ENCODE peak calls at places on chromosomes 13 and 19, in six cellular contexts. S is mesendoderm, W is IMR-90, M is H9, Z is H1, E is neuronal stem cell. J is an unnamed sample.

GRCh38 chr19:42003506-42004294 is 9.7 kb upstream of the ATP1A3 start:
- DNase-seq in S (no peak), W (no peak), M (no peak), Z (no peak), E (no peak), J (no peak)

GRCh38 chr13:80556291-80556690 is 215.4 kb upstream of the SPRY2 start:
- DNase-seq in S (no peak), W (no peak), M (no peak), Z (no peak), E (no peak), J (no peak)

GRCh38 chr19:46978470-46978869 is 41.2 kb upstream of the NPAS1 start:
- DNase-seq in S (no peak), W (no peak), M (no peak), Z (no peak), E (no peak), J (no peak)

GRCh38 chr13:51370116-51370515 is 30.6 kb downstream of the SERPINE3 start:
- DNase-seq in S (no peak), W (peak), M (no peak), Z (no peak), E (no peak), J (peak)

GRCh38 chr19:41027273-41027967 is 36.3 kb downstream of the CYP2B6 start:
- DNase-seq in S (no peak), W (no peak), M (no peak), Z (no peak), E (no peak), J (no peak)

GRCh38 chr19:49672131-49672919 is 4.7 kb upstream of the PRMT1 start:
- DNase-seq in S (peak), W (peak), M (peak), Z (peak), E (no peak), J (peak)

GRCh38 chr13:77429320-77430142 is 102.6 kb upstream of the MYCBP2 start:
- DNase-seq in S (no peak), W (no peak), M (no peak), Z (no peak), E (no peak), J (no peak)

GRCh38 chr19:22735911-22736645 is 47.9 kb downstream of the ZNF99 start:
- DNase-seq in S (no peak), W (no peak), M (no peak), Z (no peak), E (no peak), J (no peak)

GRCh38 chr13:35210234-35210633 is 266.3 kb downstream of the MAB21L1 start:
- DNase-seq in S (no peak), W (no peak), M (no peak), Z (no peak), E (no peak), J (no peak)

GRCh38 chr13:41917641-41918040 is 43.3 kb downstream of the VWA8 start:
- DNase-seq in S (no peak), W (peak), M (no peak), Z (no peak), E (no peak), J (no peak)

GRCh38 chr19:45558399-45558878 is 26.2 kb downstream of the OPA3 start:
- DNase-seq in S (peak), W (peak), M (peak), Z (peak), E (peak), J (peak)

GRCh38 chr19:16394111-16394510 is 69.5 kb downstream of the KLF2 start:
- DNase-seq in S (no peak), W (no peak), M (no peak), Z (no peak), E (no peak), J (no peak)

GRCh38 chr19:33467851-33468250 is 53.7 kb downstream of the PEPD start:
- DNase-seq in S (no peak), W (no peak), M (peak), Z (no peak), E (no peak), J (no peak)

GRCh38 chr13:48741377-48741776 is 87.6 kb downstream of the CYSLTR2 start:
- DNase-seq in S (no peak), W (peak), M (no peak), Z (no peak), E (no peak), J (no peak)

GRCh38 chr19:38162094-38162493 is 61.9 kb downstream of the DPF1 start:
- DNase-seq in S (no peak), W (no peak), M (no peak), Z (no peak), E (no peak), J (no peak)

GRCh38 chr13:111215081-111216047 is 100.3 kb downstream of the ARHGEF7 start:
- DNase-seq in S (peak), W (no peak), M (no peak), Z (no peak), E (no peak), J (no peak)

GRCh38 chr19:43634877-43635560 is 4.6 kb downstream of the CADM4 start:
- DNase-seq in S (peak), W (no peak), M (peak), Z (peak), E (peak), J (no peak)

GRCh38 chr19:16600824-16601223 is 27.2 kb downstream of the MED26 start:
- DNase-seq in S (no peak), W (no peak), M (no peak), Z (no peak), E (no peak), J (no peak)

GRCh38 chr19:48554385-48555091 is 2.6 kb downstream of the SULT2B1 start:
- DNase-seq in S (peak), W (no peak), M (peak), Z (peak), E (peak), J (peak)

GRCh38 chr13:113291997-113292862 is 4.8 kb upstream of the LAMP1 start:
- DNase-seq in S (no peak), W (peak), M (peak), Z (peak), E (no peak), J (no peak)

GRCh38 chr13:35526577-35526976 is 50.1 kb upstream of the MAB21L1 start:
- DNase-seq in S (no peak), W (no peak), M (no peak), Z (no peak), E (no peak), J (no peak)

GRCh38 chr13:106521101-106521799 is 14.2 kb downstream of the EFNB2 start:
- DNase-seq in S (no peak), W (no peak), M (no peak), Z (no peak), E (no peak), J (no peak)

GRCh38 chr19:51514866-51515481 is 13.4 kb upstream of the SIGLEC12 start:
- DNase-seq in S (peak), W (peak), M (no peak), Z (no peak), E (peak), J (peak)

GRCh38 chr13:99610702-99611289 is 109.5 kb downstream of the TM9SF2 start:
- DNase-seq in S (peak), W (no peak), M (peak), Z (no peak), E (no peak), J (peak)

GRCh38 chr13:20418953-20419352 is 106.7 kb downstream of the CRYL1 start:
- DNase-seq in S (no peak), W (no peak), M (no peak), Z (no peak), E (no peak), J (no peak)

GRCh38 chr13:23871616-23872220 is 17.5 kb downstream of the MIPEP start:
- DNase-seq in S (peak), W (peak), M (no peak), Z (no peak), E (no peak), J (no peak)

GRCh38 chr19:31885280-31885853 is 460.0 kb upstream of the ZNF507 start:
- DNase-seq in S (no peak), W (no peak), M (no peak), Z (no peak), E (no peak), J (no peak)

GRCh38 chr13:41813426-41813825 is 147.5 kb downstream of the VWA8 start:
- DNase-seq in S (no peak), W (peak), M (no peak), Z (no peak), E (no peak), J (peak)

GRCh38 chr13:67792151-67792665 is 562.1 kb upstream of the PCDH9 start:
- DNase-seq in S (peak), W (no peak), M (no peak), Z (no peak), E (no peak), J (no peak)

GRCh38 chr19:16386619-16387240 is 62.1 kb downstream of the KLF2 start:
- DNase-seq in S (peak), W (peak), M (peak), Z (no peak), E (peak), J (no peak)

GRCh38 chr13:107864543-107865460 is 350.5 kb downstream of the LIG4 start:
- DNase-seq in S (peak), W (peak), M (no peak), Z (no peak), E (peak), J (peak)

GRCh38 chr19:56837892-56838679 is 2.4 kb downstream of the PEG3 start:
- DNase-seq in S (peak), W (no peak), M (no peak), Z (no peak), E (peak), J (peak)

GRCh38 chr19:13652810-13653590 is 111.3 kb upstream of the MRI1 start:
- DNase-seq in S (no peak), W (no peak), M (peak), Z (no peak), E (no peak), J (no peak)

GRCh38 chr13:36736119-36736726 is 62.4 kb downstream of the SERTM1 start:
- DNase-seq in S (peak), W (peak), M (no peak), Z (no peak), E (peak), J (peak)

GRCh38 chr19:19240476-19240875 is 28.7 kb downstream of the NCAN start:
- DNase-seq in S (no peak), W (no peak), M (no peak), Z (no peak), E (no peak), J (no peak)

GRCh38 chr13:51906581-51906980 is 44.8 kb downstream of the CCDC70 start:
- DNase-seq in S (no peak), W (no peak), M (peak), Z (no peak), E (no peak), J (no peak)

GRCh38 chr19:17281391-17282304 is at the start of gene ANKLE1:
- DNase-seq in S (no peak), W (no peak), M (peak), Z (peak), E (no peak), J (no peak)

GRCh38 chr13:87827479-87827878 is 156.3 kb downstream of the SLITRK5 start:
- DNase-seq in S (no peak), W (no peak), M (no peak), Z (no peak), E (no peak), J (no peak)

GRCh38 chr19:20167020-20167644 is at the start of gene ZNF486:
- DNase-seq in S (peak), W (peak), M (peak), Z (peak), E (peak), J (peak)

GRCh38 chr13:32857077-32857476 is 159.1 kb upstream of the KL start:
- DNase-seq in S (no peak), W (no peak), M (no peak), Z (no peak), E (no peak), J (no peak)

GRCh38 chr13:44497801-44498200 is 78.3 kb downstream of the TSC22D1 start:
- DNase-seq in S (no peak), W (no peak), M (no peak), Z (no peak), E (no peak), J (no peak)
- H2BK120ac ChIP-seq in S (no peak), W (no peak), M (no peak), Z (no peak), E (no peak), J (no peak)

GRCh38 chr19:39479916-39480315 is 722 bp upstream of the TIMM50 start:
- DNase-seq in S (no peak), W (no peak), M (no peak), Z (no peak), E (no peak), J (peak)

GRCh38 chr19:39483141-39483540 is 2.5 kb downstream of the TIMM50 start:
- DNase-seq in S (no peak), W (no peak), M (no peak), Z (no peak), E (no peak), J (no peak)

GRCh38 chr19:39481229-39481545 is 549 bp downstream of the TIMM50 start:
- DNase-seq in S (no peak), W (no peak), M (no peak), Z (no peak), E (no peak), J (no peak)

GRCh38 chr19:39481676-39482075 is 1.0 kb downstream of the TIMM50 start:
- DNase-seq in S (no peak), W (no peak), M (no peak), Z (no peak), E (no peak), J (no peak)

GRCh38 chr19:39480337-39481228 is at the start of gene TIMM50:
- DNase-seq in S (peak), W (peak), M (peak), Z (peak), E (peak), J (peak)
- H2BK120ac ChIP-seq in S (no peak), W (peak), M (no peak), Z (no peak), E (no peak), J (peak)

DNA sequence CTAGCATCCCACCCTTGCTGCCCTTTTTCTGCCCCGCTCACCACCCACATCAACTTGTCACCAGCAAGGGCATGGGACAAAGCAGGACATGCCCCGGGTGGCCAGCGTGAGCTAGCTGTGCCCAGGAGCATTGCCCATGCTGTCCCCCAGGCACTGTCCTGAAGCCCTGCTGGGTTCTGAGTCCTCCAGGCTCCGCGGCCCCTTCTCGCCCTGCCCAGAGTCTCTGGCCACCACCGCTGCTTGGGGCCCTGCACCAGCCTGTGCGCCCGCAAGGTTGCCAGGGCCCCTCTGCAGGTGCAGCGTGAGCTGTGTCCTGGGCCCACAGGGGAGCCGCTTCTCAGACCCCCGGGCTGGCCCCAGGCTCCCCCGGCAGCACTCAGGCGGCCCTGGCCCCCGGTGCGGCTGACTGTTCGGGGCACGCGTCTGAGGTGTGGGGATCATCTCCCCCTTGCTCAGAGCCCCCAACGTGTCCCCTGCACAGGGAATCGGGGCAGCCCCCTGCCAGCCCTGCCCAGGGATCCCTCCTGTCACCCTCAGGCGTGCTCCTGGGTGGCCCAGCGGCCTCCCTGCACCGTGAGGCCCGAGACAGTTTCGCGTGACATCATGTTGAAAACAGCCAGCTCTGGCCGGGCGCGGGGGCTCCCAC is 4.1 kb downstream of the CSNK1G2 start:
- DNase-seq in S (no peak), W (no peak), M (no peak), Z (no peak), E (no peak), J (no peak)
- H2BK120ac ChIP-seq in S (no peak), W (no peak), M (no peak), Z (no peak), E (no peak), J (no peak)

GRCh38 chr19:54606891-54607781 is 13.7 kb downstream of the LILRA1 start:
- DNase-seq in S (no peak), W (no peak), M (no peak), Z (no peak), E (no peak), J (peak)
- H2BK120ac ChIP-seq in S (no peak), W (no peak), M (no peak), Z (no peak), E (no peak), J (no peak)

GRCh38 chr13:55087085-55087484 is 2053.6 kb upstream of the PRR20A start:
- DNase-seq in S (peak), W (no peak), M (peak), Z (peak), E (no peak), J (no peak)
- H2BK120ac ChIP-seq in S (no peak), W (no peak), M (no peak), Z (no peak), E (no peak), J (no peak)

J was measured in trophoblast cell.